ENCODE peak calls at places on chromosomes 13 and 19, in seven cellular contexts. Q, B, Y, H, Z, F and W are unnamed samples.

GRCh38 chr19:13622727-13623126 is 116.4 kb upstream of the CACNA1A start:
- DNase-seq in Z (no peak), F (no peak), Q (peak; percentile 45), B (no peak), Y (no peak), H (no peak), W (no peak)

GRCh38 chr13:51645154-51645650 is 60.9 kb downstream of the WDFY2 start:
- DNase-seq in F (peak; percentile 90), Z (no peak), Q (no peak), H (no peak), Y (no peak), B (no peak), W (no peak)

GRCh38 chr19:16001481-16002312 is 52.9 kb downstream of the OR10H4 start:
- DNase-seq in Q (no peak), B (no peak), F (peak; percentile 77), Z (no peak), Y (no peak), H (no peak), W (peak; percentile 35)

GRCh38 chr13:83216521-83217245 is 665.6 kb downstream of the SLITRK1 start:
- DNase-seq in H (no peak), Z (no peak), B (no peak), Y (no peak), F (no peak), Q (no peak), W (no peak)

GRCh38 chr19:46155237-46155636 is 7.2 kb downstream of the IGFL2 start:
- DNase-seq in H (no peak), Z (no peak), Q (no peak), F (no peak), B (no peak), Y (no peak), W (no peak)

GRCh38 chr19:18029617-18030338 is 21.8 kb downstream of the ARRDC2 start:
- DNase-seq in Y (no peak), Z (peak; percentile 66), F (peak; percentile 36), B (no peak), H (no peak), Q (no peak), W (no peak)

GRCh38 chr19:46345157-46345556 is 1.7 kb upstream of the PPP5C start:
- DNase-seq in Y (no peak), H (no peak), F (no peak), B (no peak), Q (no peak), Z (no peak), W (no peak)

GRCh38 chr19:4083677-4084546 is 17.2 kb upstream of the ZBTB7A start:
- DNase-seq in F (no peak), Y (no peak), Z (no peak), H (no peak), B (no peak), Q (peak; percentile 80), W (no peak)

GRCh38 chr19:38388310-38389100 is at the start of gene SPRED3:
- DNase-seq in Q (peak; percentile 94), Y (no peak), Z (peak; percentile 90), H (no peak), F (no peak), B (no peak), W (no peak)

GRCh38 chr13:67278230-67278629 is 48.1 kb upstream of the PCDH9 start:
- DNase-seq in H (no peak), Z (no peak), Q (no peak), B (no peak), Y (no peak), F (peak; percentile 95), W (no peak)

GRCh38 chr19:3061214-3062161 is 807 bp downstream of the TLE5 start:
- DNase-seq in Y (no peak), F (peak; percentile 34), H (peak; percentile 79), Q (peak; percentile 87), B (no peak), Z (peak; percentile 86), W (peak; percentile 66)

GRCh38 chr19:13613447-13613846 is 107.2 kb upstream of the CACNA1A start:
- DNase-seq in Q (no peak), H (no peak), F (no peak), B (no peak), Z (no peak), Y (no peak), W (no peak)

GRCh38 chr13:110637747-110638146 is 22.4 kb downstream of the NAXD start:
- DNase-seq in Y (peak; percentile 63), Q (peak; percentile 51), B (no peak), Z (peak; percentile 32), H (no peak), F (no peak), W (no peak)

GRCh38 chr13:97911311-97912138 is 42.0 kb upstream of the IPO5 start:
- DNase-seq in Q (peak; percentile 51), F (no peak), Y (no peak), Z (peak; percentile 14), B (peak; percentile 2), H (no peak), W (no peak)

GRCh38 chr19:17351815-17352435 is 14.6 kb downstream of the GTPBP3 start:
- DNase-seq in B (no peak), F (no peak), H (no peak), Q (peak; percentile 48), Z (no peak), Y (no peak), W (no peak)

GRCh38 chr19:33254245-33254824 is 28.7 kb upstream of the SLC7A10 start:
- DNase-seq in H (no peak), Y (no peak), Z (no peak), F (no peak), B (no peak), Q (peak; percentile 50), W (no peak)

GRCh38 chr19:33257828-33258227 is 32.2 kb upstream of the SLC7A10 start:
- DNase-seq in H (no peak), Q (no peak), Z (no peak), B (no peak), F (no peak), Y (no peak), W (no peak)

GRCh38 chr19:33256266-33256665 is 30.6 kb upstream of the SLC7A10 start:
- DNase-seq in B (no peak), F (no peak), Y (no peak), Z (no peak), H (no peak), Q (no peak), W (no peak)

GRCh38 chr19:33252971-33253370 is 27.3 kb upstream of the SLC7A10 start:
- DNase-seq in B (no peak), H (no peak), Q (no peak), Z (no peak), Y (no peak), F (no peak), W (no peak)

GRCh38 chr19:33255781-33256180 is 30.1 kb upstream of the SLC7A10 start:
- DNase-seq in H (no peak), F (no peak), Z (no peak), Y (no peak), Q (no peak), B (no peak), W (no peak)
- H3K4me3 ChIP-seq in H (no peak overlapping the region), F (no peak overlapping the region), Z (no peak overlapping the region), Y (no peak overlapping the region), Q (no peak overlapping the region), B (no peak overlapping the region), W (no peak overlapping the region)

GRCh38 chr19:1568320-1569019 is at the start of gene MEX3D:
- DNase-seq in Q (peak; percentile 100), B (no peak), Y (no peak), H (peak; percentile 80), F (peak; percentile 62), Z (peak; percentile 100), W (peak; percentile 49)
- H3K4me3 ChIP-seq in Q (peak within 1 kb of the TSS; percentile 89), B (peak within 1 kb of the TSS; percentile 63), Y (peak within 1 kb of the TSS; percentile 79), H (peak within 1 kb of the TSS; percentile 39), F (peak within 1 kb of the TSS; percentile 71), Z (peak within 1 kb of the TSS; percentile 66), W (peak within 1 kb of the TSS; percentile 27)

GRCh38 chr19:44401787-44402115 is 343 bp upstream of the ZNF285 start:
- DNase-seq in Y (no peak), Z (no peak), Q (no peak), F (no peak), H (no peak), B (no peak), W (no peak)
- H3K4me3 ChIP-seq in Y (peak overlapping the region; percentile 45), Z (peak overlapping the region; percentile 81), Q (peak overlapping the region; percentile 72), F (peak overlapping the region; percentile 69), H (peak overlapping the region; percentile 75), B (peak overlapping the region; percentile 78), W (no peak overlapping the region)

DNA sequence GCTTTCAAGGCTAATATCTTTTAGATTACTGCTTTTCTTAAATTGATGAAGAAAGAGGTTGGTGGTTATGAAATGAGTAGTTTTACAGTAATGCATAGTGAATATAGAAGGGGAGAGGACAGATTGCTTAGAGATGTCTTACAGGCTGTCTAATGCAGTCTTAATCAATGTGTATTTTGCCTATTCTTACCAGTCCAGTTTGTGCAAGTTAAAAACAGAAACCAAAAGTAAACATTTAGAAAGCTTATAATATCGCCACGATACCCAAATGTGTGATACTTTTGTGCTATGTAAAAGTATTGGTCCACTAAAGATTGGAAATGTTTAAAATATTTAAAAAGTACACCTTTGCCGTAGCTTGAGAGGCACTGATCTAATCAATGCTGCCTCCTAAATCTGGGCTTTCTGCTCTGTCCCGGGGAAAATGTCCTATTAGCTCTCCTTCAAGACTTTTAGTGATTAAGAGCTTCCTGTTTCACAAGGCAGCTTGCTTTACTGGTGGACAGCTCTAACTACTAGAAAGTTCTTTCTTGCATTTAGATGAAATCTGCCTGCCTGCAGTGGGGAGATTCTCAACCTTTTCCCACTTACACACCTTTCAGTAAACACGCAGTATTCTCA is 64.7 kb downstream of the DNAJC15 start:
- DNase-seq in F (peak; percentile 65), Q (no peak), H (no peak), Z (no peak), B (no peak), Y (no peak), W (no peak)
- H3K4me3 ChIP-seq in F (peak overlapping the region; percentile 29), Q (no peak overlapping the region), H (peak overlapping the region; percentile 40), Z (no peak overlapping the region), B (no peak overlapping the region), Y (peak overlapping the region; percentile 32), W (no peak overlapping the region)

DNA sequence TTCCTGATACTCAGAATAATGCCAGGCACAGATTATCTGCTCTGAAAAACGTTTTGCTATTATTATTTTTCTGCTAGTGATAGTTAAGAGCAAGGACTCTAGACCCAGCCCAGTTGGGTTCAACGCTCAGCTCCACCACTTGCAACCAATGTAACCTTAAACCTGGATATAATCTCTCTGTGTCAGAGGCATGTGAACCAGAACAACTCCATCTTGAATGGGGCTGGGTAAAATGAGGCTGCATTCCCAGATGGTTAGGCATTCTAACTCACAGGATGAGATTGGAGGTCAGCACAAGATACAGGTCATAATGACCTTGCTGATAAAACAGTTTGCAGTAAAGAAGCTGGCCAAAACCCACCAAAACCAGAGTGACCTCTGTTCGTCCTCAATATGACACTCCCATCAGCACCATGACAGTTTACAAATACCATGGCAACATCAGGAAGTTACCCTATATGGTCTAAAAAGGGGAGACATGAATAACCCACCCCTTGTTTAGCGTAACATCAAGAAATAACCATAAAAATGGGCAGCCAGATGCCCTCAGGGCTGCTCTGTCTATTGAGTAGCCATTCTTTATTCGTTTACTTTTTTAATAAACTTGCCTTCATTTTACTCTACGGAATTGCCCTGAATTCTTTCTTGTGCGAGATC is 13.6 kb downstream of the FAM187B start:
- DNase-seq in B (no peak), H (no peak), Y (no peak), Q (no peak), F (no peak), Z (no peak), W (no peak)
- H3K4me3 ChIP-seq in B (no peak overlapping the region), H (no peak overlapping the region), Y (no peak overlapping the region), Q (no peak overlapping the region), F (no peak overlapping the region), Z (no peak overlapping the region), W (no peak overlapping the region)